ENCODE peak calls at places on chromosomes 6 and 20, in seven cellular contexts. One of them, this sample, is unnamed. For H3K4me1 and H3K9me3, the result is how much of the 10 kb centered on the place peaks cover.

GRCh38 chr20:24859539-24859938 is 89.5 kb upstream of the CST7 start:
- DNase-seq in stomach: no peak
- DNase-seq in A549: no peak
- DNase-seq in OCI-LY7: no peak
- DNase-seq in cardiac muscle cell: no peak
- DNase-seq in pancreas: no peak
- DNase-seq in ovary: no peak
- DNase-seq in this sample: no peak

GRCh38 chr20:36929290-36929689 is 22.2 kb downstream of the SAMHD1 start:
- DNase-seq in stomach: no peak
- DNase-seq in ovary: no peak
- DNase-seq in A549: no peak
- DNase-seq in cardiac muscle cell: no peak
- DNase-seq in OCI-LY7: no peak
- DNase-seq in pancreas: no peak
- DNase-seq in this sample: no peak

GRCh38 chr6:25477006-25477590 is 174.9 kb upstream of the SCGN start:
- DNase-seq in cardiac muscle cell: peak
- DNase-seq in ovary: no peak
- DNase-seq in OCI-LY7: no peak
- DNase-seq in A549: peak
- DNase-seq in pancreas: no peak
- DNase-seq in stomach: no peak
- DNase-seq in this sample: no peak

GRCh38 chr20:25669826-25670422 is 26.7 kb downstream of the ZNF337 start:
- DNase-seq in pancreas: no peak
- DNase-seq in ovary: no peak
- DNase-seq in stomach: no peak
- DNase-seq in A549: peak
- DNase-seq in cardiac muscle cell: peak
- DNase-seq in OCI-LY7: peak
- DNase-seq in this sample: no peak

GRCh38 chr20:59571591-59572314 is 32.6 kb upstream of the PHACTR3 start:
- DNase-seq in A549: peak
- DNase-seq in pancreas: peak
- DNase-seq in OCI-LY7: peak
- DNase-seq in stomach: peak
- DNase-seq in ovary: peak
- DNase-seq in cardiac muscle cell: peak
- DNase-seq in this sample: peak

GRCh38 chr6:166658792-166659150 is 31.7 kb upstream of the RPS6KA2 start:
- DNase-seq in pancreas: no peak
- DNase-seq in cardiac muscle cell: no peak
- DNase-seq in ovary: no peak
- DNase-seq in A549: no peak
- DNase-seq in OCI-LY7: no peak
- DNase-seq in stomach: no peak
- DNase-seq in this sample: no peak

GRCh38 chr6:19759117-19759880 is 77.9 kb upstream of the ID4 start:
- DNase-seq in cardiac muscle cell: no peak
- DNase-seq in ovary: no peak
- DNase-seq in stomach: no peak
- DNase-seq in pancreas: no peak
- DNase-seq in OCI-LY7: no peak
- DNase-seq in A549: peak
- DNase-seq in this sample: no peak

GRCh38 chr20:29302979-29303644 is 1954.4 kb upstream of the DEFB115 start:
- DNase-seq in stomach: no peak
- DNase-seq in A549: no peak
- DNase-seq in ovary: no peak
- DNase-seq in pancreas: no peak
- DNase-seq in OCI-LY7: no peak
- DNase-seq in cardiac muscle cell: no peak
- DNase-seq in this sample: no peak

GRCh38 chr6:73710470-73710869 is 14.5 kb downstream of the CD109 start:
- DNase-seq in cardiac muscle cell: no peak
- DNase-seq in ovary: no peak
- DNase-seq in A549: peak
- DNase-seq in stomach: peak
- DNase-seq in OCI-LY7: no peak
- DNase-seq in pancreas: no peak
- DNase-seq in this sample: no peak

GRCh38 chr20:61253640-61254511 is 1.8 kb downstream of the CDH4 start:
- DNase-seq in OCI-LY7: no peak
- DNase-seq in stomach: no peak
- DNase-seq in ovary: no peak
- DNase-seq in pancreas: no peak
- DNase-seq in cardiac muscle cell: peak
- DNase-seq in A549: peak
- DNase-seq in this sample: no peak

GRCh38 chr6:112348334-112348874 is 1.3 kb downstream of the RFPL4B start:
- DNase-seq in OCI-LY7: no peak
- DNase-seq in A549: no peak
- DNase-seq in stomach: no peak
- DNase-seq in ovary: no peak
- DNase-seq in cardiac muscle cell: no peak
- DNase-seq in pancreas: no peak
- DNase-seq in this sample: no peak

GRCh38 chr20:43798591-43799149 is 71.9 kb upstream of the GTSF1L start:
- DNase-seq in ovary: no peak
- DNase-seq in cardiac muscle cell: no peak
- DNase-seq in pancreas: no peak
- DNase-seq in OCI-LY7: no peak
- DNase-seq in A549: no peak
- DNase-seq in stomach: no peak
- DNase-seq in this sample: no peak

GRCh38 chr20:37376324-37376723 is 30.4 kb downstream of the SRC start:
- DNase-seq in pancreas: no peak
- DNase-seq in A549: no peak
- DNase-seq in ovary: no peak
- DNase-seq in OCI-LY7: no peak
- DNase-seq in stomach: no peak
- DNase-seq in cardiac muscle cell: no peak
- DNase-seq in this sample: no peak

GRCh38 chr6:9192405-9192909 is 757.1 kb upstream of the SLC35B3 start:
- DNase-seq in OCI-LY7: no peak
- DNase-seq in A549: peak
- DNase-seq in ovary: no peak
- DNase-seq in pancreas: no peak
- DNase-seq in stomach: no peak
- DNase-seq in cardiac muscle cell: no peak
- DNase-seq in this sample: no peak

GRCh38 chr6:34544776-34545471 is 11.2 kb downstream of the SPDEF start:
- DNase-seq in ovary: no peak
- DNase-seq in pancreas: no peak
- DNase-seq in OCI-LY7: no peak
- DNase-seq in A549: no peak
- DNase-seq in stomach: no peak
- DNase-seq in cardiac muscle cell: no peak
- DNase-seq in this sample: no peak

GRCh38 chr6:91132461-91132860 is 545.6 kb upstream of the MAP3K7 start:
- DNase-seq in pancreas: no peak
- DNase-seq in stomach: no peak
- DNase-seq in A549: no peak
- DNase-seq in ovary: no peak
- DNase-seq in OCI-LY7: no peak
- DNase-seq in cardiac muscle cell: no peak
- DNase-seq in this sample: no peak

GRCh38 chr6:159043986-159044385 is 805 bp downstream of the TAGAP start:
- DNase-seq in ovary: no peak
- DNase-seq in pancreas: no peak
- DNase-seq in A549: no peak
- DNase-seq in stomach: no peak
- DNase-seq in cardiac muscle cell: no peak
- DNase-seq in OCI-LY7: peak
- DNase-seq in this sample: no peak

GRCh38 chr6:44456070-44456965 is 68.8 kb downstream of the CDC5L start:
- DNase-seq in OCI-LY7: peak
- DNase-seq in A549: peak
- DNase-seq in cardiac muscle cell: peak
- DNase-seq in ovary: peak
- DNase-seq in stomach: peak
- DNase-seq in pancreas: peak
- DNase-seq in this sample: no peak

GRCh38 chr20:25223179-25223661 is 24.7 kb upstream of the PYGB start:
- DNase-seq in OCI-LY7: peak
- DNase-seq in pancreas: no peak
- DNase-seq in A549: peak
- DNase-seq in ovary: no peak
- DNase-seq in stomach: peak
- DNase-seq in cardiac muscle cell: no peak
- DNase-seq in this sample: no peak

GRCh38 chr20:48924711-48925109 is 3.2 kb downstream of the ARFGEF2 start:
- DNase-seq in stomach: no peak
- DNase-seq in pancreas: no peak
- DNase-seq in ovary: no peak
- DNase-seq in A549: no peak
- DNase-seq in cardiac muscle cell: no peak
- DNase-seq in OCI-LY7: no peak
- DNase-seq in this sample: no peak

GRCh38 chr20:48921883-48922867 is 664 bp downstream of the ARFGEF2 start:
- DNase-seq in ovary: no peak
- DNase-seq in cardiac muscle cell: peak
- DNase-seq in OCI-LY7: peak
- DNase-seq in stomach: peak
- DNase-seq in pancreas: no peak
- DNase-seq in A549: peak
- DNase-seq in this sample: peak

GRCh38 chr20:48920527-48921167 is 864 bp upstream of the ARFGEF2 start:
- DNase-seq in OCI-LY7: no peak
- DNase-seq in cardiac muscle cell: no peak
- DNase-seq in stomach: no peak
- DNase-seq in A549: no peak
- DNase-seq in ovary: no peak
- DNase-seq in pancreas: no peak
- DNase-seq in this sample: peak

GRCh38 chr20:48921168-48921882 is at the start of gene ARFGEF2:
- DNase-seq in stomach: peak
- DNase-seq in pancreas: peak
- DNase-seq in ovary: peak
- DNase-seq in A549: peak
- DNase-seq in cardiac muscle cell: peak
- DNase-seq in OCI-LY7: peak
- DNase-seq in this sample: peak

GRCh38 chr20:48923149-48923718 is 1.7 kb downstream of the ARFGEF2 start:
- DNase-seq in OCI-LY7: no peak
- DNase-seq in pancreas: no peak
- DNase-seq in ovary: no peak
- DNase-seq in stomach: no peak
- DNase-seq in cardiac muscle cell: no peak
- DNase-seq in A549: no peak
- DNase-seq in this sample: no peak
- H3K4me1 ChIP-seq in OCI-LY7: half or more
- H3K4me1 ChIP-seq in pancreas: under half
- H3K4me1 ChIP-seq in ovary: under half
- H3K4me1 ChIP-seq in stomach: half or more
- H3K4me1 ChIP-seq in cardiac muscle cell: under half
- H3K4me1 ChIP-seq in A549: under half
- H3K4me1 ChIP-seq in this sample: under half

GRCh38 chr6:30076333-30076732 is 764 bp upstream of the RNF39 start:
- DNase-seq in ovary: no peak
- DNase-seq in pancreas: no peak
- DNase-seq in cardiac muscle cell: no peak
- DNase-seq in OCI-LY7: no peak
- DNase-seq in A549: no peak
- DNase-seq in stomach: no peak
- DNase-seq in this sample: no peak

GRCh38 chr6:30075987-30076311 is 380 bp upstream of the RNF39 start:
- DNase-seq in ovary: no peak
- DNase-seq in A549: no peak
- DNase-seq in pancreas: peak
- DNase-seq in cardiac muscle cell: no peak
- DNase-seq in stomach: peak
- DNase-seq in OCI-LY7: no peak
- DNase-seq in this sample: no peak

GRCh38 chr6:30073489-30074240 is 1.9 kb downstream of the RNF39 start:
- DNase-seq in cardiac muscle cell: no peak
- DNase-seq in ovary: no peak
- DNase-seq in pancreas: no peak
- DNase-seq in OCI-LY7: no peak
- DNase-seq in stomach: no peak
- DNase-seq in A549: no peak
- DNase-seq in this sample: no peak

GRCh38 chr6:30075094-30075986 is at the start of gene RNF39:
- DNase-seq in cardiac muscle cell: no peak
- DNase-seq in A549: no peak
- DNase-seq in OCI-LY7: no peak
- DNase-seq in ovary: peak
- DNase-seq in stomach: no peak
- DNase-seq in pancreas: peak
- DNase-seq in this sample: no peak

DNA sequence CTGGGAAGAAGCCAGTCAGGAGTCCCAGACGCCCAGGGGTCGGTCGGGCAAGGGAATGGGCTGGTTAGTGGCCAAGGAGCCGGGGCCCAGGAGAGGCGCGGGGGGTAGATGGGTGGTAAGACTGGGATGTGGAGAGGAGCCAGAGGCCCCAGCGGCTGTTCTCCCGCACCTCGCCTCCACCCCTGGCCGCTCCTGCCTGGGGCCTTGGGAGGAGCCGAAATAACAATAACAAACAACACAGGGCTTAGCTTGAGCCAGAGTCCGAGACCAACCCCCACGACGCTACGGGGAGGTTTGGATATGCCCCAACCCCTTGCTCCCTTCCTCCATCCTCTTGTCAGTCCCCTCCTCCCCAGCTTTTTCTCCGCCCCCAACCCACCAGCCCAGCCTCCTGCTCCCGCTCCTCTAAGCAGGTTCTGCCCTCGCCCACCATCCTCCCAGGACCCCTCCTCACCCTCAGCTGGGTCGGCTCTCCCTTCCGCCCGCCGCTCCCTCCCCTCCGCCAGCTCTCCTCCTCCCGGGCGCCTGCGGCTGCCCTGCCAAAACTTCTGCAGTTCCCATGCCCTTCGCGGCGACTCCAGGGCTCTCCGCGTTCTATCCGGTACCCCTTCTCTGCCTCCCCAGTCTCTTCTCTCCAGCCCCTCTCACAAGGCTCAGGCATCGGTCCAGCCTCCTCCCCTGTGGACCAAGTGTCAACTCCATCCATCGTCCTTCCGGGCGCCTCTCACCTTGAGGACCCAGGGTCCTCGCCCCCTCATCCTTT is 1.1 kb downstream of the RNF39 start:
- DNase-seq in A549: no peak
- DNase-seq in ovary: peak
- DNase-seq in cardiac muscle cell: no peak
- DNase-seq in OCI-LY7: no peak
- DNase-seq in stomach: no peak
- DNase-seq in pancreas: no peak
- DNase-seq in this sample: no peak
- H3K27ac ChIP-seq in A549: no peak
- H3K27ac ChIP-seq in ovary: no peak
- H3K27ac ChIP-seq in cardiac muscle cell: no peak
- H3K27ac ChIP-seq in OCI-LY7: no peak
- H3K27ac ChIP-seq in stomach: peak
- H3K27ac ChIP-seq in pancreas: no peak
- H3K27ac ChIP-seq in this sample: no peak

GRCh38 chr6:122563364-122564052 is 46.7 kb upstream of the PKIB start:
- DNase-seq in pancreas: no peak
- DNase-seq in A549: no peak
- DNase-seq in ovary: no peak
- DNase-seq in stomach: no peak
- DNase-seq in cardiac muscle cell: no peak
- DNase-seq in OCI-LY7: no peak
- DNase-seq in this sample: no peak
- H3K9me3 ChIP-seq in pancreas: under half
- H3K9me3 ChIP-seq in A549: under half
- H3K9me3 ChIP-seq in ovary: under half
- H3K9me3 ChIP-seq in stomach: under half
- H3K9me3 ChIP-seq in cardiac muscle cell: under half
- H3K9me3 ChIP-seq in OCI-LY7: under half
- H3K9me3 ChIP-seq in this sample: under half

GRCh38 chr6:106107043-106107613 is 21.0 kb downstream of the PRDM1 start:
- DNase-seq in stomach: no peak
- DNase-seq in cardiac muscle cell: no peak
- DNase-seq in A549: no peak
- DNase-seq in OCI-LY7: no peak
- DNase-seq in pancreas: no peak
- DNase-seq in ovary: no peak
- DNase-seq in this sample: no peak
- H3K4me1 ChIP-seq in stomach: under half
- H3K4me1 ChIP-seq in cardiac muscle cell: under half
- H3K4me1 ChIP-seq in A549: under half
- H3K4me1 ChIP-seq in OCI-LY7: under half
- H3K4me1 ChIP-seq in pancreas: under half
- H3K4me1 ChIP-seq in ovary: under half
- H3K4me1 ChIP-seq in this sample: under half

This sample was measured in aorta.